ENCODE peak calls at places on chromosomes 6 and 20, in six cellular contexts. One of them, this sample, is unnamed.

GRCh38 chr20:13013411-13013810 is 4.6 kb downstream of the SPTLC3 start:
- DNase-seq in heart left ventricle: no peak
- DNase-seq in IMR-90: no peak
- DNase-seq in A549: no peak
- DNase-seq in DMS 273 treated with DMSO at 0.1 percent for 48 hours: no peak
- DNase-seq in Caki2: no peak
- DNase-seq in this sample: no peak

GRCh38 chr20:59149678-59150504 is 13.7 kb upstream of the ZNF831 start:
- DNase-seq in heart left ventricle: peak
- DNase-seq in IMR-90: no peak
- DNase-seq in A549: no peak
- DNase-seq in DMS 273 treated with DMSO at 0.1 percent for 48 hours: no peak
- DNase-seq in Caki2: no peak
- DNase-seq in this sample: no peak

GRCh38 chr6:121403981-121404380 is 31.5 kb upstream of the GJA1 start:
- DNase-seq in heart left ventricle: no peak
- DNase-seq in IMR-90: no peak
- DNase-seq in A549: no peak
- DNase-seq in DMS 273 treated with DMSO at 0.1 percent for 48 hours: no peak
- DNase-seq in Caki2: no peak
- DNase-seq in this sample: no peak

GRCh38 chr6:157323924-157324276 is 581 bp upstream of the TMEM242 start:
- DNase-seq in heart left ventricle: peak
- DNase-seq in IMR-90: peak
- DNase-seq in A549: peak
- DNase-seq in DMS 273 treated with DMSO at 0.1 percent for 48 hours: no peak
- DNase-seq in Caki2: peak
- DNase-seq in this sample: peak

GRCh38 chr6:136582702-136583471 is 32.7 kb upstream of the MAP7 start:
- DNase-seq in heart left ventricle: no peak
- DNase-seq in IMR-90: peak
- DNase-seq in A549: peak
- DNase-seq in DMS 273 treated with DMSO at 0.1 percent for 48 hours: no peak
- DNase-seq in Caki2: peak
- DNase-seq in this sample: peak

GRCh38 chr6:108904731-108905130 is 56.5 kb downstream of the ARMC2 start:
- DNase-seq in heart left ventricle: no peak
- DNase-seq in IMR-90: no peak
- DNase-seq in A549: no peak
- DNase-seq in DMS 273 treated with DMSO at 0.1 percent for 48 hours: no peak
- DNase-seq in Caki2: no peak
- DNase-seq in this sample: peak

GRCh38 chr6:35401514-35401913 is 50.6 kb upstream of the FANCE start:
- DNase-seq in heart left ventricle: no peak
- DNase-seq in IMR-90: no peak
- DNase-seq in A549: no peak
- DNase-seq in DMS 273 treated with DMSO at 0.1 percent for 48 hours: no peak
- DNase-seq in Caki2: no peak
- DNase-seq in this sample: no peak

GRCh38 chr20:1807394-1807793 is 87.8 kb upstream of the SIRPA start:
- DNase-seq in heart left ventricle: no peak
- DNase-seq in IMR-90: no peak
- DNase-seq in A549: no peak
- DNase-seq in DMS 273 treated with DMSO at 0.1 percent for 48 hours: no peak
- DNase-seq in Caki2: no peak
- DNase-seq in this sample: no peak

GRCh38 chr6:28943557-28944411 is 20.0 kb upstream of the TRIM27 start:
- DNase-seq in heart left ventricle: peak
- DNase-seq in IMR-90: peak
- DNase-seq in A549: no peak
- DNase-seq in DMS 273 treated with DMSO at 0.1 percent for 48 hours: peak
- DNase-seq in Caki2: peak
- DNase-seq in this sample: peak

GRCh38 chr6:104411302-104411701 is 448.4 kb downstream of the HACE1 start:
- DNase-seq in heart left ventricle: no peak
- DNase-seq in IMR-90: no peak
- DNase-seq in A549: no peak
- DNase-seq in DMS 273 treated with DMSO at 0.1 percent for 48 hours: no peak
- DNase-seq in Caki2: no peak
- DNase-seq in this sample: no peak

GRCh38 chr6:118705799-118706481 is 54.5 kb upstream of the CEP85L start:
- DNase-seq in heart left ventricle: peak
- DNase-seq in IMR-90: peak
- DNase-seq in A549: no peak
- DNase-seq in DMS 273 treated with DMSO at 0.1 percent for 48 hours: no peak
- DNase-seq in Caki2: no peak
- DNase-seq in this sample: no peak

GRCh38 chr6:22636450-22636849 is 67.1 kb downstream of the HDGFL1 start:
- DNase-seq in heart left ventricle: no peak
- DNase-seq in IMR-90: peak
- DNase-seq in A549: no peak
- DNase-seq in DMS 273 treated with DMSO at 0.1 percent for 48 hours: no peak
- DNase-seq in Caki2: no peak
- DNase-seq in this sample: peak

GRCh38 chr20:55538261-55538908 is 466.9 kb downstream of the CBLN4 start:
- DNase-seq in heart left ventricle: no peak
- DNase-seq in IMR-90: no peak
- DNase-seq in A549: no peak
- DNase-seq in DMS 273 treated with DMSO at 0.1 percent for 48 hours: no peak
- DNase-seq in Caki2: no peak
- DNase-seq in this sample: peak

GRCh38 chr6:169944415-169944814 is 193.0 kb downstream of the ERMARD start:
- DNase-seq in heart left ventricle: no peak
- DNase-seq in IMR-90: no peak
- DNase-seq in A549: no peak
- DNase-seq in DMS 273 treated with DMSO at 0.1 percent for 48 hours: no peak
- DNase-seq in Caki2: no peak
- DNase-seq in this sample: no peak

GRCh38 chr20:36775196-36775595 is 1.6 kb upstream of the DSN1 start:
- DNase-seq in heart left ventricle: no peak
- DNase-seq in IMR-90: no peak
- DNase-seq in A549: no peak
- DNase-seq in DMS 273 treated with DMSO at 0.1 percent for 48 hours: no peak
- DNase-seq in Caki2: no peak
- DNase-seq in this sample: no peak

GRCh38 chr20:29690274-29690673 is 1567.2 kb upstream of the DEFB115 start:
- DNase-seq in heart left ventricle: no peak
- DNase-seq in IMR-90: no peak
- DNase-seq in A549: no peak
- DNase-seq in DMS 273 treated with DMSO at 0.1 percent for 48 hours: no peak
- DNase-seq in Caki2: no peak
- DNase-seq in this sample: no peak

GRCh38 chr6:43963877-43964658 is 163.2 kb downstream of the MRPL14 start:
- DNase-seq in heart left ventricle: no peak
- DNase-seq in IMR-90: no peak
- DNase-seq in A549: no peak
- DNase-seq in DMS 273 treated with DMSO at 0.1 percent for 48 hours: no peak
- DNase-seq in Caki2: no peak
- DNase-seq in this sample: no peak

GRCh38 chr6:162442675-162443074 is 284.9 kb downstream of the PRKN start:
- DNase-seq in heart left ventricle: no peak
- DNase-seq in IMR-90: no peak
- DNase-seq in A549: peak
- DNase-seq in DMS 273 treated with DMSO at 0.1 percent for 48 hours: no peak
- DNase-seq in Caki2: no peak
- DNase-seq in this sample: peak

GRCh38 chr20:35511814-35512420 is 17.5 kb downstream of the C20orf173 start:
- DNase-seq in heart left ventricle: no peak
- DNase-seq in IMR-90: peak
- DNase-seq in A549: peak
- DNase-seq in DMS 273 treated with DMSO at 0.1 percent for 48 hours: no peak
- DNase-seq in Caki2: peak
- DNase-seq in this sample: peak